ENCODE peak calls at places on chromosomes 6 and 20, in five cellular contexts. Y is psoas muscle; N is fibroblast of lung; I is naive thymus-derived CD4-positive, alpha-beta T cell; B is dorsolateral prefrontal cortex. T is an unnamed sample. For H3K27me3, the result is how much of the 10 kb centered on the place peaks cover.

GRCh38 chr20:33995053-33995816 is 1.5 kb downstream of the RALY start:
- DNase-seq in Y (no peak), N (peak), I (no peak), B (no peak), T (no peak)

GRCh38 chr6:44133003-44133931 is 5.9 kb downstream of the TMEM63B start:
- DNase-seq in Y (peak), N (peak), I (no peak), B (peak), T (peak)

GRCh38 chr20:60528141-60528540 is 569.9 kb downstream of the CDH26 start:
- DNase-seq in Y (no peak), N (no peak), I (no peak), B (no peak), T (no peak)

GRCh38 chr6:112367655-112368054 is 20.5 kb downstream of the RFPL4B start:
- DNase-seq in Y (no peak), N (no peak), I (no peak), B (no peak), T (no peak)

GRCh38 chr20:51493346-51493791 is 49.1 kb downstream of the NFATC2 start:
- DNase-seq in Y (no peak), N (no peak), I (no peak), B (no peak), T (no peak)

GRCh38 chr6:42199106-42199981 is 4.6 kb upstream of the GUCA1B start:
- DNase-seq in Y (no peak), N (peak), I (no peak), B (no peak), T (no peak)

GRCh38 chr20:41091926-41092325 is 45.4 kb upstream of the PLCG1 start:
- DNase-seq in Y (no peak), N (peak), I (no peak), B (no peak), T (no peak)

GRCh38 chr6:132569170-132569569 is 952 bp upstream of the TAAR6 start:
- DNase-seq in Y (no peak), N (no peak), I (no peak), B (peak), T (peak)

GRCh38 chr6:156699017-156699421 is 78.2 kb upstream of the ARID1B start:
- DNase-seq in Y (no peak), N (peak), I (no peak), B (no peak), T (no peak)

GRCh38 chr20:57600324-57601210 is 19.7 kb downstream of the ZBP1 start:
- DNase-seq in Y (peak), N (no peak), I (no peak), B (no peak), T (no peak)

GRCh38 chr6:111752476-111752875 is 120.8 kb downstream of the FYN start:
- DNase-seq in Y (no peak), N (no peak), I (no peak), B (no peak), T (no peak)

GRCh38 chr6:41601248-41601549 is 37.1 kb upstream of the MDFI start:
- DNase-seq in Y (no peak), N (no peak), I (no peak), B (no peak), T (no peak)

GRCh38 chr20:5393218-5393870 is 76.6 kb upstream of the PROKR2 start:
- DNase-seq in Y (no peak), N (no peak), I (no peak), B (no peak), T (no peak)

GRCh38 chr6:132749111-132749510 is 8.6 kb downstream of the VNN2 start:
- DNase-seq in Y (no peak), N (peak), I (no peak), B (no peak), T (no peak)

GRCh38 chr6:55916188-55916587 is 40.8 kb upstream of the BMP5 start:
- DNase-seq in Y (no peak), N (peak), I (no peak), B (no peak), T (no peak)

GRCh38 chr6:134517145-134517658 is 199.3 kb upstream of the SGK1 start:
- DNase-seq in Y (peak), N (peak), I (no peak), B (no peak), T (peak)
- H3K4me3 ChIP-seq in Y (peak), N (no peak), I (no peak), B (peak), T (no peak)

DNA sequence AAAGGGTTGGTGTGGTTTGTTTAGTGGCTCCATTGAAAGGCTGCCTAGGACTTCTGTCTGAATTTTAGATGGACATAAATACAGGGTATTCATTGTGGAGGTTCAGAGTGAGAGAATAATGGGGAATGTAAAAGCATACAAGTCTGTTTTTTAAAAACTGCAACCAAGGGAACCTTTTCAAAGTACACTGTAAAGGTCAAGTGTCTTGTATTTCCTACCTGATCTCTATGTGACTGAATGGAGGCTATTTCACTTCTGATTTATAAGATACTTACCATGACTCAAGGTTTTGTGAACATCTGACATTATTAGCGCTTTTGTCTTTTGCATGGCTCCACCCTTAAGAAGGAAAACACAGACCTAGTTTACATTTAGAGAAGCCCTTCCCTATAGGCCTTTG is 126.5 kb downstream of the ZFAND3 start:
- DNase-seq in Y (no peak), N (no peak), I (no peak), B (no peak), T (no peak)
- H3K27me3 ChIP-seq in Y (under half), N (under half), I (under half), B (under half), T (under half)

DNA sequence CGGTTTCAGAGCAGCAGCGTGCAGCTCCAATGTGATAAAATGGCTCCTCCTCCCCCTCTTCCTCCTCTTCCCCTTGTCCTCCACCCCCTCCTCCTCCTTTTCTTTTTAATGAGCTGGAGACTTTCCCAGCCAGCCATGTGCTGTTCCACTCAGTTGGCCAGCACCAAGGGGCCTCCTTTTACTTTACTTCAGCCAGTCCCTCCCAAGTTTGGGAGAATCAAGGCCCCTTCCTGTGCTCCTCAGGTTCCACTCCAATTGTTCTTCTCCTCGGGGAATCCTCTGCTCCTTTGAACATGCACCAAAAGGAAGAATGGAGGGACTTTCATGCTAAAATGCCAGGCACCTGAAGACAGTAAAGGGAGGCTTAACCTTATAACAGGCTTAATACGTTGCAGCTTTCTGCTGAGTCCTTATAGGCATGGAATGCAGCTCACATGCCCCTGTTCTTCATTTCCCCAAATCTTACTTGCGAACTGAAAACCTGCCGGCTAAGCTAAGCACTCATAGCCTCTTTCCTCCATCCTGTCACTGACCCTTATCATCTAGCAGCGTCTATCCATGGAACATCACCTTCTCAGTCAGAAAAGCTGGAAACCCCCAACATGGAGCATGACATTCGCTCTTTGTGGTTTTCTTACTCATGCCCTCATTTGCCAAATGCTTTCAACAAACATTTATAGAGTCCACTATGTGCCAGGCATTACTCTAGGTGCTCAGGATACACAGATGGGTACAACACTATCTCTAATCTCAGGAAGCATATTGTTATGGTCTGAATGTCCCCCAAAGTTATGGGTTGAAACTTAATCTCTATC is 170.6 kb downstream of the PHACTR1 start:
- DNase-seq in Y (no peak), N (no peak), I (no peak), B (no peak), T (peak)
- H3K4me3 ChIP-seq in Y (no peak), N (no peak), I (no peak), B (no peak), T (no peak)

GRCh38 chr20:62637110-62637509 is 5.2 kb upstream of the SLCO4A1 start:
- DNase-seq in Y (no peak), N (no peak), I (no peak), B (no peak), T (no peak)
- H3K27me3 ChIP-seq in Y (under half), N (under half), I (under half), B (under half), T (under half)

T was measured in H7.